ENCODE peak calls at places on chromosomes 11 and 22, in nine cellular contexts. O, G, H, A, Q, B, E, L and N are unnamed samples.

GRCh38 chr11:122933434-122933833 is 48.2 kb downstream of the BSX start:
- DNase-seq in G (no peak), H (no peak), O (no peak), Q (no peak), A (no peak), L (no peak), E (no peak), B (no peak), N (no peak)

GRCh38 chr11:61104963-61105362 is 2.7 kb downstream of the CD5 start:
- DNase-seq in E (no peak), H (no peak), B (no peak), G (no peak), A (no peak), Q (no peak), O (no peak), L (no peak), N (peak; percentile 46)

GRCh38 chr11:122207505-122207904 is 91.5 kb upstream of the BLID start:
- DNase-seq in H (no peak), L (peak; percentile 75), A (peak; percentile 91), G (peak; percentile 26), O (no peak), E (peak; percentile 90), Q (no peak), B (no peak), N (no peak)

GRCh38 chr11:103257360-103257759 is 148.1 kb downstream of the DYNC2H1 start:
- DNase-seq in Q (no peak), E (no peak), B (no peak), A (peak; percentile 26), H (no peak), L (peak; percentile 3), O (no peak), G (no peak), N (no peak)

GRCh38 chr11:8382436-8383053 is 118.9 kb upstream of the LMO1 start:
- DNase-seq in O (peak; percentile 48), G (peak; percentile 3), E (no peak), B (no peak), L (no peak), A (peak; percentile 65), Q (no peak), H (no peak), N (no peak)

GRCh38 chr11:15208570-15209222 is 94.0 kb downstream of the INSC start:
- DNase-seq in E (peak; percentile 15), H (peak; percentile 81), Q (peak; percentile 92), G (peak; percentile 40), O (peak; percentile 90), A (peak; percentile 68), L (peak; percentile 68), B (peak; percentile 67), N (peak; percentile 94)

GRCh38 chr11:23473782-23474181 is 613.5 kb upstream of the CCDC179 start:
- DNase-seq in G (no peak), O (no peak), B (no peak), H (no peak), E (no peak), Q (no peak), A (peak; percentile 16), L (no peak), N (no peak)

GRCh38 chr11:2778630-2779498 is 79.1 kb upstream of the KCNQ1OT1 start:
- DNase-seq in E (no peak), B (peak; percentile 78), O (no peak), H (no peak), G (peak; percentile 81), Q (peak; percentile 42), L (peak; percentile 86), A (peak; percentile 68), N (peak; percentile 86)

GRCh38 chr22:33006220-33006954 is 51.8 kb downstream of the SYN3 start:
- DNase-seq in A (no peak), G (no peak), E (no peak), B (no peak), L (no peak), H (no peak), Q (peak; percentile 24), O (no peak), N (peak; percentile 43)

GRCh38 chr11:94762995-94763394 is 5.2 kb upstream of the AMOTL1 start:
- DNase-seq in O (no peak), A (no peak), L (no peak), Q (no peak), E (no peak), G (no peak), B (no peak), H (no peak), N (no peak)

GRCh38 chr11:111541209-111542061 is 915 bp downstream of the LAYN start:
- DNase-seq in L (no peak), Q (peak; percentile 67), A (peak; percentile 82), B (peak; percentile 46), G (peak; percentile 50), O (peak; percentile 60), E (no peak), H (peak; percentile 12), N (peak; percentile 75)

GRCh38 chr11:68122936-68123539 is 1.9 kb upstream of the CHKA start:
- DNase-seq in A (no peak), E (no peak), Q (no peak), L (no peak), H (no peak), G (no peak), O (no peak), B (peak; percentile 40), N (no peak)

GRCh38 chr11:1305558-1306056 is 3.8 kb downstream of the TOLLIP start:
- DNase-seq in O (peak; percentile 41), E (no peak), L (no peak), A (no peak), B (no peak), Q (peak; percentile 36), H (no peak), G (no peak), N (peak; percentile 76)

GRCh38 chr11:8327761-8328192 is 64.1 kb upstream of the LMO1 start:
- DNase-seq in A (no peak), E (no peak), H (no peak), B (no peak), Q (no peak), L (no peak), O (no peak), G (no peak), N (peak; percentile 49)

GRCh38 chr11:126319374-126319740 is 15.5 kb downstream of the DCPS start:
- DNase-seq in Q (no peak), B (no peak), L (no peak), H (no peak), G (no peak), O (no peak), A (no peak), E (no peak), N (peak; percentile 64)

GRCh38 chr22:19942886-19943664 is 1.5 kb upstream of the TXNRD2 start:
- DNase-seq in Q (no peak), B (no peak), A (peak; percentile 90), H (no peak), L (no peak), G (no peak), O (no peak), E (peak; percentile 62), N (no peak)

GRCh38 chr22:36727110-36727509 is 23.6 kb upstream of the CACNG2 start:
- DNase-seq in E (no peak), A (no peak), B (no peak), H (no peak), Q (no peak), O (peak; percentile 15), G (no peak), L (no peak), N (no peak)

GRCh38 chr22:38694945-38695344 is 5.8 kb downstream of the JOSD1 start:
- DNase-seq in E (no peak), H (no peak), Q (no peak), A (no peak), B (no peak), G (no peak), L (no peak), O (no peak), N (no peak)